ENCODE peak calls at places on chromosomes 3 and 15, in seven cellular contexts. H, P, Q, X, N, S and L are unnamed samples.

GRCh38 chr3:190862209-190863118 is at the start of gene GMNC:
- DNase-seq in H (peak; percentile 62), P (no peak), Q (peak; percentile 93), X (peak; percentile 92), N (peak; percentile 39), S (peak; percentile 76), L (peak; percentile 83)

GRCh38 chr3:17149744-17150143 is 265.0 kb downstream of the PLCL2 start:
- DNase-seq in H (no peak), P (no peak), Q (no peak), X (no peak), N (no peak), S (no peak), L (no peak)

GRCh38 chr15:34621675-34622074 is 38.2 kb upstream of the GOLGA8B start:
- DNase-seq in H (no peak), P (no peak), Q (no peak), X (no peak), N (no peak), S (no peak), L (no peak)

GRCh38 chr3:67580430-67581000 is 73.9 kb downstream of the SUCLG2 start:
- DNase-seq in H (no peak), P (no peak), Q (no peak), X (no peak), N (no peak), S (no peak), L (no peak)

GRCh38 chr3:81490541-81491288 is 270.7 kb downstream of the GBE1 start:
- DNase-seq in H (peak; percentile 83), P (peak; percentile 50), Q (peak; percentile 95), X (peak; percentile 57), N (peak; percentile 35), S (peak; percentile 88), L (peak; percentile 75)

GRCh38 chr3:2985479-2985878 is 124.7 kb downstream of the IL5RA start:
- DNase-seq in H (no peak), P (no peak), Q (no peak), X (no peak), N (no peak), S (no peak), L (no peak)

GRCh38 chr3:109731639-109732473 is 394.5 kb upstream of the DPPA4 start:
- DNase-seq in H (peak; percentile 42), P (peak; percentile 39), Q (peak; percentile 78), X (no peak), N (no peak), S (peak; percentile 51), L (peak; percentile 58)

GRCh38 chr15:79212589-79213139 is 69.9 kb upstream of the ANKRD34C start:
- DNase-seq in H (no peak), P (no peak), Q (no peak), X (no peak), N (no peak), S (no peak), L (no peak)

GRCh38 chr15:67543348-67543718 is 830 bp downstream of the MAP2K5 start:
- DNase-seq in H (no peak), P (no peak), Q (no peak), X (no peak), N (no peak), S (peak; percentile 19), L (no peak)

GRCh38 chr15:77532067-77532710 is 100.5 kb downstream of the LINGO1 start:
- DNase-seq in H (no peak), P (no peak), Q (peak; percentile 34), X (no peak), N (no peak), S (no peak), L (no peak)

GRCh38 chr3:139198929-139199328 is 144.9 kb upstream of the MRPS22 start:
- DNase-seq in H (no peak), P (no peak), Q (no peak), X (no peak), N (no peak), S (no peak), L (no peak)

GRCh38 chr3:38027466-38028465 is 1.7 kb downstream of the PLCD1 start:
- DNase-seq in H (no peak), P (no peak), Q (peak; percentile 49), X (no peak), N (no peak), S (no peak), L (peak; percentile 48)

GRCh38 chr3:9398715-9399708 is 1.6 kb downstream of the SETD5 start:
- DNase-seq in H (no peak), P (no peak), Q (peak; percentile 59), X (peak; percentile 32), N (no peak), S (peak; percentile 46), L (no peak)

GRCh38 chr15:94026458-94026967 is 204.8 kb upstream of the MCTP2 start:
- DNase-seq in H (no peak), P (no peak), Q (no peak), X (no peak), N (no peak), S (peak; percentile 91), L (no peak)

GRCh38 chr3:51358981-51359380 is 26.1 kb upstream of the MANF start:
- DNase-seq in H (no peak), P (no peak), Q (no peak), X (no peak), N (no peak), S (no peak), L (no peak)

GRCh38 chr3:171157286-171157685 is 130.8 kb upstream of the SLC2A2 start:
- DNase-seq in H (no peak), P (no peak), Q (peak; percentile 75), X (peak; percentile 73), N (peak; percentile 35), S (peak; percentile 28), L (peak; percentile 73)